ENCODE peak calls at places on chromosomes 7 and 10, in six cellular contexts. Z is HTR-8/SVneo, S is globus pallidus, J is NCI-H1092, K is COR-L47, O is NCI-H1417. V is an unnamed sample.

GRCh38 chr10:30553625-30554442 is 75.7 kb downstream of the LYZL2 start:
- DNase-seq in O (peak), J (no peak), S (peak), K (peak), Z (no peak), V (no peak)

GRCh38 chr7:4797858-4798705 is 22.7 kb downstream of the AP5Z1 start:
- DNase-seq in Z (peak), J (peak), O (peak), S (no peak), K (no peak), V (no peak)

GRCh38 chr7:1144269-1144771 is 15.7 kb downstream of the ZFAND2A start:
- DNase-seq in K (peak), Z (peak), J (peak), O (no peak), S (peak), V (peak)

GRCh38 chr10:47413531-47414226 is 29.6 kb upstream of the ZNF488 start:
- DNase-seq in O (no peak), Z (no peak), J (no peak), K (no peak), S (no peak), V (no peak)

GRCh38 chr7:157797361-157797760 is 460.6 kb downstream of the DNAJB6 start:
- DNase-seq in J (no peak), Z (no peak), O (no peak), S (no peak), K (no peak), V (no peak)

GRCh38 chr10:34351161-34351560 is 463.9 kb downstream of the PARD3 start:
- DNase-seq in O (no peak), S (no peak), K (no peak), J (no peak), Z (no peak), V (no peak)

GRCh38 chr7:156473476-156474240 is 166.9 kb upstream of the RNF32 start:
- DNase-seq in Z (peak), O (peak), K (peak), S (peak), J (peak), V (no peak)

GRCh38 chr7:151175793-151176311 is 8.4 kb upstream of the GBX1 start:
- DNase-seq in J (no peak), S (no peak), Z (no peak), O (no peak), K (no peak), V (no peak)

V was measured in NCI-H446.